ENCODE peak calls at places on chromosomes 13 and 19, in four cellular contexts. One of them, this sample, is unnamed.

GRCh38 chr13:28820099-28821051 is at the start of gene MTUS2:
- DNase-seq in K562: peak
- DNase-seq in HepG2: no peak
- DNase-seq in A549: no peak
- DNase-seq in this sample: peak

GRCh38 chr19:54141356-54141755 is 3.8 kb downstream of the CNOT3 start:
- DNase-seq in HepG2: no peak
- DNase-seq in K562: no peak
- DNase-seq in A549: no peak
- DNase-seq in this sample: no peak

GRCh38 chr19:45528744-45529453 is 21.6 kb downstream of the VASP start:
- DNase-seq in A549: no peak
- DNase-seq in K562: peak
- DNase-seq in HepG2: no peak
- DNase-seq in this sample: peak

GRCh38 chr13:27476943-27477681 is 26.7 kb upstream of the MTIF3 start:
- DNase-seq in HepG2: peak
- DNase-seq in K562: no peak
- DNase-seq in A549: peak
- DNase-seq in this sample: no peak

GRCh38 chr13:20073775-20074174 is 87.1 kb downstream of the GJA3 start:
- DNase-seq in HepG2: no peak
- DNase-seq in A549: no peak
- DNase-seq in K562: no peak
- DNase-seq in this sample: no peak

GRCh38 chr19:40144947-40145748 is 46.1 kb upstream of the MAP3K10 start:
- DNase-seq in A549: no peak
- DNase-seq in HepG2: no peak
- DNase-seq in K562: no peak
- DNase-seq in this sample: no peak

GRCh38 chr13:69477451-69477850 is 630.2 kb upstream of the ATXN8OS start:
- DNase-seq in A549: no peak
- DNase-seq in HepG2: no peak
- DNase-seq in K562: no peak
- DNase-seq in this sample: no peak

GRCh38 chr13:75326173-75327131 is 155.5 kb downstream of the TBC1D4 start:
- DNase-seq in K562: peak
- DNase-seq in HepG2: no peak
- DNase-seq in A549: no peak
- DNase-seq in this sample: no peak

GRCh38 chr19:18107235-18108083 is 9.9 kb downstream of the MAST3 start:
- DNase-seq in HepG2: no peak
- DNase-seq in A549: no peak
- DNase-seq in K562: no peak
- DNase-seq in this sample: no peak

GRCh38 chr19:49497790-49498106 is 1.5 kb downstream of the RPS11 start:
- DNase-seq in K562: no peak
- DNase-seq in HepG2: no peak
- DNase-seq in A549: no peak
- DNase-seq in this sample: no peak

GRCh38 chr13:76856141-76856571 is 30.0 kb downstream of the KCTD12 start:
- DNase-seq in K562: no peak
- DNase-seq in A549: no peak
- DNase-seq in HepG2: no peak
- DNase-seq in this sample: no peak

GRCh38 chr19:41411682-41412265 is 14.2 kb downstream of the BCKDHA start:
- DNase-seq in K562: no peak
- DNase-seq in HepG2: no peak
- DNase-seq in A549: no peak
- DNase-seq in this sample: no peak

GRCh38 chr19:36638862-36639510 is 27.7 kb downstream of the ZNF461 start:
- DNase-seq in A549: no peak
- DNase-seq in HepG2: no peak
- DNase-seq in K562: no peak
- DNase-seq in this sample: no peak

GRCh38 chr13:49538404-49538803 is 42.7 kb downstream of the PHF11 start:
- DNase-seq in K562: no peak
- DNase-seq in A549: no peak
- DNase-seq in HepG2: no peak
- DNase-seq in this sample: no peak

GRCh38 chr19:10173527-10173926 is 21.2 kb downstream of the DNMT1 start:
- DNase-seq in HepG2: no peak
- DNase-seq in K562: no peak
- DNase-seq in A549: no peak
- DNase-seq in this sample: no peak

GRCh38 chr19:45842198-45842597 is 20.7 kb downstream of the SYMPK start:
- DNase-seq in HepG2: no peak
- DNase-seq in A549: no peak
- DNase-seq in K562: no peak
- DNase-seq in this sample: no peak

GRCh38 chr13:48578516-48579166 is 45.8 kb upstream of the RCBTB2 start:
- DNase-seq in HepG2: no peak
- DNase-seq in A549: no peak
- DNase-seq in K562: no peak
- DNase-seq in this sample: no peak

GRCh38 chr19:19530423-19530804 is 1.7 kb downstream of the YJEFN3 start:
- DNase-seq in A549: no peak
- DNase-seq in K562: no peak
- DNase-seq in HepG2: no peak
- DNase-seq in this sample: no peak

GRCh38 chr13:28022848-28023518 is 34.5 kb upstream of the URAD start:
- DNase-seq in A549: no peak
- DNase-seq in HepG2: peak
- DNase-seq in K562: no peak
- DNase-seq in this sample: peak

GRCh38 chr13:40672310-40673060 is 6.0 kb upstream of the FOXO1 start:
- DNase-seq in HepG2: peak
- DNase-seq in A549: peak
- DNase-seq in K562: peak
- DNase-seq in this sample: no peak

GRCh38 chr13:22703601-22704209 is 477.1 kb upstream of the SGCG start:
- DNase-seq in A549: no peak
- DNase-seq in K562: no peak
- DNase-seq in HepG2: no peak
- DNase-seq in this sample: no peak

GRCh38 chr19:7391218-7391670 is 42.5 kb downstream of the ARHGEF18 start:
- DNase-seq in A549: peak
- DNase-seq in K562: peak
- DNase-seq in HepG2: peak
- DNase-seq in this sample: no peak

GRCh38 chr13:28719656-28720055 is 886 bp upstream of the SLC46A3 start:
- DNase-seq in A549: no peak
- DNase-seq in K562: no peak
- DNase-seq in HepG2: no peak
- DNase-seq in this sample: no peak

GRCh38 chr19:19860756-19861390 is 4.8 kb upstream of the ZNF253 start:
- DNase-seq in K562: peak
- DNase-seq in HepG2: no peak
- DNase-seq in A549: no peak
- DNase-seq in this sample: peak

DNA sequence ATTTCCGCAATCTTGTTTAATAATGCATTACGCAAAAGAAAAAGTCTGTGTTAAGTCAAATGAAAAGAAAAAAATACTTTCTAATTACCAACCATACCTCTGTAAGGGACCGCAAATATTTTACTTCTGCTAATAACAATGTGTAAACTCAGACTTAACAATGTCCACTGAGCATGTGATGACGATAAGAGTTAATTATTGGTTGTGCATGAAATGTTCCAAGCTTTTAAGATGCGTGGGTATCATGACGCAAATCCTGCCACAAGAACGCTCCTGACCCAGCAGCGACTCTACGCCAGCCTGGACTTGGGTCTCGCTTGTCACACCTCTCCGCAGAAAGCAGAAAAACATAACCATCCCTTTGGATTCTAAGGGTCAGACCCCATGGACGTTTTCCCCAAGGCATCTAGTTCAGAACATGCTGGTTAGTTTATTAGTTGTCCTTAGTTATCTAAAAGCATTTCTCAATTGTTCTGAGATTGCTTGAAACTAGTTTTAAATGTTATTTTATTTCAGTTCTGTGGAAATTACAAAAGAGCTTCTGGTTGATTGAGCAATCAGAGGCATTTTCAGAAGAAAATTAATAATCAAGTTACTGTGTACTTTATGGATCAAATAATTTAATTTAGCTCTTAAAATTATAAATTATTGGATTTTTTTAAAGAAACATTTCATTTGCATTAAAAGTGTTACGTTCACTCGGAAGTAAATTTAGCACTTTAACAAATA is 779.9 kb upstream of the ARGLU1 start:
- DNase-seq in A549: no peak
- DNase-seq in K562: no peak
- DNase-seq in HepG2: no peak
- DNase-seq in this sample: no peak
- TF ChIP-seq MAX in A549: no peak
- TF ChIP-seq MAX in K562: no peak
- TF ChIP-seq MAX in HepG2: no peak
- TF ChIP-seq MAX in this sample: no peak

GRCh38 chr13:24540236-24541126 is 27.9 kb upstream of the PARP4 start:
- DNase-seq in A549: peak
- DNase-seq in K562: peak
- DNase-seq in HepG2: peak
- DNase-seq in this sample: peak
- TF ChIP-seq NR3C1 in A549: no peak
- TF ChIP-seq NR3C1 in K562: no peak
- TF ChIP-seq NR3C1 in HepG2: no peak
- TF ChIP-seq NR3C1 in this sample: no peak

DNA sequence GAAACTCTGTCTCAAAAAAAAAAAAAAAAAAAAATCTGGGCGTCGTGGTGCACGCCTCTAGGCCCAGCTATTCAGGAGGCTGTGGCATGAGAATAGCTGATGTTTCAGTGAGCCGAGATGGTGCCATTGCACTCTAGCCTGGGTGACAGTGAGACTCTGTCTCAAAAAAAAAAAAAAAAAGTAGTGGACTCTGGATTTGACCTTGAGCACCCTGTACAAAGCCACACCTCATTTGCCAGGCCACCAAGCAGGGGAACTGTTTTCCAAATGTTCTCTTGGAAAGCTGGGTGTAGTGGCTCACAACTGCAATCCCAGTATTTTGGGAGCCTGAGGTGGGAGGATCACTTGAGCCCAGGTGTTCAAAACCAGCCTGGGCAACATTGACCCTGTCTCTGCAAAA is 3.8 kb upstream of the ZNF555 start:
- DNase-seq in HepG2: peak
- DNase-seq in A549: no peak
- DNase-seq in K562: no peak
- DNase-seq in this sample: no peak
- TF ChIP-seq MAX in HepG2: no peak
- TF ChIP-seq MAX in A549: no peak
- TF ChIP-seq MAX in K562: no peak
- TF ChIP-seq MAX in this sample: no peak

GRCh38 chr13:112756511-112756966 is 66.7 kb downstream of the ATP11A start:
- DNase-seq in K562: no peak
- DNase-seq in HepG2: no peak
- DNase-seq in A549: no peak
- DNase-seq in this sample: no peak
- TF ChIP-seq NR3C1 in K562: no peak
- TF ChIP-seq NR3C1 in HepG2: no peak
- TF ChIP-seq NR3C1 in A549: no peak
- TF ChIP-seq NR3C1 in this sample: no peak